ENCODE peak calls at places on chromosomes 7 and 10, in six cellular contexts. J is colonic mucosa, M is fibroblast of pulmonary artery, Q is IMR-90, Z is thyroid gland, A is transverse colon. L is an unnamed sample.

GRCh38 chr7:46015107-46015868 is 94.2 kb upstream of the IGFBP3 start:
- DNase-seq in J (peak; percentile 50), M (no peak), Q (peak; percentile 26), Z (peak; percentile 40), A (peak; percentile 15), L (no peak)

GRCh38 chr10:102776779-102777417 is 33.1 kb downstream of the WBP1L start:
- DNase-seq in J (peak; percentile 40), M (peak; percentile 99), Q (peak; percentile 98), Z (peak; percentile 97), A (peak; percentile 71), L (peak; percentile 98)

GRCh38 chr7:32921896-32922295 is 30.3 kb upstream of the KBTBD2 start:
- DNase-seq in J (no peak), M (peak; percentile 82), Q (peak; percentile 78), Z (no peak), A (no peak), L (no peak)

GRCh38 chr10:96588601-96589419 is 2.0 kb upstream of the TM9SF3 start:
- DNase-seq in J (no peak), M (no peak), Q (peak; percentile 47), Z (no peak), A (no peak), L (no peak)

GRCh38 chr10:78165617-78166016 is 132.0 kb downstream of the RPS24 start:
- DNase-seq in J (no peak), M (no peak), Q (no peak), Z (no peak), A (no peak), L (no peak)

GRCh38 chr7:131235489-131236317 is 92.0 kb upstream of the MKLN1 start:
- DNase-seq in J (no peak), M (peak; percentile 100), Q (peak; percentile 100), Z (no peak), A (peak; percentile 19), L (peak; percentile 97)

GRCh38 chr7:80316811-80317210 is 182.2 kb downstream of the GNAI1 start:
- DNase-seq in J (no peak), M (no peak), Q (no peak), Z (no peak), A (no peak), L (no peak)

GRCh38 chr7:17130281-17131059 is 168.0 kb upstream of the AHR start:
- DNase-seq in J (no peak), M (peak; percentile 87), Q (peak; percentile 90), Z (no peak), A (no peak), L (peak; percentile 75)

GRCh38 chr7:47546728-47547494 is 35.0 kb downstream of the TNS3 start:
- DNase-seq in J (peak; percentile 91), M (no peak), Q (no peak), Z (no peak), A (peak; percentile 88), L (no peak)

GRCh38 chr7:44849277-44850210 is 1.7 kb upstream of the H2AZ2 start:
- DNase-seq in J (no peak), M (peak; percentile 38), Q (peak; percentile 66), Z (no peak), A (no peak), L (no peak)

GRCh38 chr10:59907918-59908807 is 1.8 kb upstream of the CCDC6 start:
- DNase-seq in J (peak; percentile 86), M (peak; percentile 92), Q (peak; percentile 85), Z (peak; percentile 81), A (peak; percentile 70), L (peak; percentile 90)

GRCh38 chr10:22185586-22185985 is 32.2 kb downstream of the EBLN1 start:
- DNase-seq in J (no peak), M (no peak), Q (no peak), Z (no peak), A (no peak), L (no peak)

GRCh38 chr10:1368772-1369171 is 312.6 kb downstream of the WDR37 start:
- DNase-seq in J (peak; percentile 40), M (no peak), Q (no peak), Z (peak; percentile 23), A (peak; percentile 31), L (no peak)

GRCh38 chr10:18158698-18159342 is 18.6 kb downstream of the CACNB2 start:
- DNase-seq in J (no peak), M (peak; percentile 64), Q (peak; percentile 37), Z (no peak), A (no peak), L (peak; percentile 82)

GRCh38 chr7:11216276-11216675 is 242.6 kb downstream of the PHF14 start:
- DNase-seq in J (no peak), M (no peak), Q (no peak), Z (no peak), A (no peak), L (no peak)

GRCh38 chr7:151993977-151994676 is 31.3 kb upstream of the GALNT11 start:
- DNase-seq in J (no peak), M (no peak), Q (no peak), Z (no peak), A (no peak), L (no peak)

GRCh38 chr10:131071721-131072120 is 239.8 kb downstream of the TCERG1L start:
- DNase-seq in J (no peak), M (no peak), Q (no peak), Z (no peak), A (no peak), L (no peak)

DNA sequence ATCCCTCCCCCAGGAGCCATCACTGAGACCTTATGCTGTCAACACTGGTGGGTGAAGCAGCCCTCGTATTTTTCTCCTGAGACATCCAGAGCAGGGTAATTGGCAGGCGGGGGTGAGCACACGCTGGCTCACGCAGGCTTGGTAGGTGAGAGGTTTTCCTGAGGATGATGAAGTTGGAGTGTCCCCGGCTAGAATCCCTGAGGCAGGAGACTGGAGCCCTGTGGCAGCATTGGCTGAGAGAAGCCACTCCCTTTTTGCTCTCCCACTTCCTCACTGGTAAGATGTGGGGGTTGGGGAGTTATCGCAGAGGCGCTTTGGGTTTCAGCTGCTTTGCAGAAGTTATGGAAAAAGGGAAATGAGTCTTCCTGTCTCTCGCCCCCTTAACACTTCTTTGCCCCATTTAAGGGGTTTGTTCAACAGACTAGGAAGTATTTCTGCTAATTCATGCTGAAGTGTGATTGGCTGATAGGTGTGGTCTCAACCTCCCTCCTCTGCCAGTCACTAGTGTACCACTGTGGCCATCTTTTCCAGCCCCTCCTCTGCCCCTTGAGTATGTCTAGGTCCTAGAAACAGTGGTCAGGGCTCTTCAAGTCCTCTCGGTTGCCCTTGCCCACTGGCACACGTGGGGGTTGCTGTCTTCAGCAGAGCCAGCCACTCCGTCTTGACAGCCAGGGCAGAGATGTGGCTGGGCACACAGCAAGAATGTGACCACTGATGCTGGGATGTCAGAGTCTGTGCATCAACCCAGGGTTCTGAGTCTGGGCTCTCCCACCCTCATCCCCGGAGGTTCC is 5.7 kb downstream of the ARPC1B start:
- DNase-seq in J (peak; percentile 44), M (peak; percentile 73), Q (peak; percentile 44), Z (no peak), A (peak; percentile 42), L (peak; percentile 41)
- H3K4me3 ChIP-seq in J (peak overlapping the region; percentile 3), M (peak overlapping the region; percentile 36), Q (no peak overlapping the region), Z (no peak overlapping the region), A (no peak overlapping the region), L (peak overlapping the region; percentile 5)

GRCh38 chr10:14656052-14656451 is 118.6 kb downstream of the FAM107B start:
- DNase-seq in J (no peak), M (no peak), Q (no peak), Z (no peak), A (no peak), L (no peak)
- TF ChIP-seq CTCF in J (no peak), M (no peak), Q (no peak), Z (no peak), A (no peak), L (no peak)

DNA sequence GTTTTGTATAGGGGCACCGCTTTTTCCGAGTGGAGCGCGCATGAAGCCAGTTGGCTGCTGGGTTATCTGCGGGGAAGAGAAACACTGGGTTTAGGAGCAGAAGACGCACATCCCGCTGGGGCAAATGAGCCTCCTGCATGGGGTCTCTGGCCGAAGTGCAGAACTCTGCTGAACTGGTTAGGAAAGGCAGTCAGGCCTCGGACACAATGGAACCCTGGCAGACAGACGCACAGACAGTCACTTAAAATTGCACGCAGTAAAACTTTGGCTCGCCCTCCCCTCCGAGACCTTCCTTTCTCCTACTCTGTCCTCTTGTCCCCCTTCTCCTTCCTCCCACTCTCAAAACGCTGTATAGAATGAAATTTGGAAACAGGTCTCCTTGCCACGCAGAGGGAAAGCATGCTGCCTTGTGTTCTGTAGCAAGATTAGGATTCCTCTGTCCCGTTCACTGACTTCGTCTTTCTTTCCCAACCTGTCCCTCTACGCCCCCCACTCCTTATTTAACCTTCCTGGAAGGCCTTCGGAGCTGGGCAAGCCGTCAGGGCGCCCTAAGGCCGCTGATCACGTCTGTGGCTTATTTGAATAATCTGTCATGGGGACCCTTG is 1.5 kb downstream of the HOXA9 start:
- DNase-seq in J (no peak), M (no peak), Q (no peak), Z (no peak), A (no peak), L (no peak)
- H3K4me3 ChIP-seq in J (peak overlapping the region; percentile 64), M (no peak overlapping the region), Q (no peak overlapping the region), Z (no peak overlapping the region), A (peak overlapping the region; percentile 82), L (peak overlapping the region; percentile 93)

GRCh38 chr7:55557666-55558188 is 14.6 kb downstream of the VOPP1 start:
- DNase-seq in J (no peak), M (no peak), Q (no peak), Z (no peak), A (no peak), L (no peak)
- TF ChIP-seq CTCF in J (no peak), M (no peak), Q (no peak), Z (no peak), A (no peak), L (no peak)

DNA sequence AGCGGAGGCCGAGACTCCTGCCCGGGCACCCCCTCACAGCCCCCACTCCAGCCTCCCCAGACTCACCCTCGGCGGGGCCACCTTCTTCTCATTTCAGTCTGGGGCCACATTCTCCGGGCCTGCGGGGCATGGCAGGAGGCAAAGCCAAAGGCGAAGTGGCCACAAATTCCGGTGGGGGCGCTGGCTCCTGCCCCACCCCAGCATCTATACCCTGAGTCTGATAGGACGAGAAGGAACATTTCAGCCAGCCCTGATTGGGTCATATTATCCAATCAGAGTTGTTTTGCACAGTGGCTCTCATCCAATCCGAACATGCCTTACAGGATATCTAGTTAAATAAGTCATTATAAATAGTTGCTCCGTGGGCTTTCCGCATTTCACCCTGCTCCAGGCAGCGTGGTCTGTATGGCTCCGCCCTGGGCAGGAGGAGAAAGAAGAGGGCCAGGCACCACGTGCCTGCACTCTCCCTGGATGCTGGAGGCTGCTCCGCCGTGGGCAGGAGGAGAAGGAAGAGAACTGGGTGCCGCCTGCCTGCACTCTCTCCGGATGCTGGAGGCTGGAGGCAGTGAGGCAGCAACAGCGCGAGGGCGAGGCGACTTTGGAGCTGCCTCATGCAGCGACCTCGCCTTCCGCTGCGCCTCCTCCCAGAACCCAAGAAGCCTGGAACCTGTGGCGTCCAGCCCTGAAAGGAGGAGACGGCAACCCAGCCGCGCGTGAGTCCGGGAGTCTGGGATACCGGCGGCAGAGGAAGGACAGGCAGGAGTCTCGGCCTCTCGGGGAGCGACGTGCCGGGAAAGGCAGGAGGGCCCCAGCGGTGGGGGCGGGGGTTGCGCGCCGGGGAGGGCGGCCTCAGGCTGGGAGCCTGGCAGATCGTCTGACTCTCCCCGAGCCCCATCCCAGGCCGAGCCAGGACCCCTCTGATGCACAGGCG is 162.9 kb downstream of the ZNF33B start:
- DNase-seq in J (no peak), M (peak; percentile 49), Q (peak; percentile 16), Z (no peak), A (no peak), L (peak; percentile 40)
- H3K4me3 ChIP-seq in J (no peak overlapping the region), M (peak overlapping the region; percentile 53), Q (peak overlapping the region; percentile 59), Z (no peak overlapping the region), A (no peak overlapping the region), L (peak overlapping the region; percentile 58)

L was measured in foreskin fibroblast.